ENCODE peak calls at places on chromosomes 7 and 10, in six cellular contexts. X is neural crest cell, Y is WTC11, T is ascending aorta, C is natural killer cell, F is colonic mucosa. R is an unnamed sample.

GRCh38 chr7:103380395-103381191 is 33.1 kb downstream of the PSMC2 start:
- DNase-seq in X (no peak), Y (no peak), T (no peak), C (no peak), F (no peak), R (no peak)

GRCh38 chr10:5814110-5815107 is 1.2 kb upstream of the GDI2 start:
- DNase-seq in X (no peak), Y (no peak), T (no peak), C (no peak), F (peak), R (no peak)

GRCh38 chr10:19930936-19931859 is 115.0 kb downstream of the PLXDC2 start:
- DNase-seq in X (no peak), Y (no peak), T (no peak), C (no peak), F (peak), R (no peak)

GRCh38 chr10:30688456-30688855 is 58.9 kb upstream of the LYZL2 start:
- DNase-seq in X (no peak), Y (no peak), T (no peak), C (no peak), F (no peak), R (no peak)

GRCh38 chr10:1084011-1084950 is 28.1 kb downstream of the WDR37 start:
- DNase-seq in X (no peak), Y (no peak), T (no peak), C (no peak), F (no peak), R (no peak)

GRCh38 chr7:159197066-159197975 is 52.7 kb upstream of the VIPR2 start:
- DNase-seq in X (no peak), Y (peak), T (no peak), C (no peak), F (peak), R (no peak)

GRCh38 chr10:38050212-38050611 is 39.7 kb downstream of the ZNF33A start:
- DNase-seq in X (no peak), Y (no peak), T (no peak), C (no peak), F (no peak), R (no peak)

GRCh38 chr10:3886191-3886590 is 101.2 kb upstream of the KLF6 start:
- DNase-seq in X (peak), Y (peak), T (no peak), C (no peak), F (no peak), R (no peak)

GRCh38 chr7:11858668-11859302 is 26.8 kb upstream of the THSD7A start:
- DNase-seq in X (no peak), Y (no peak), T (no peak), C (no peak), F (no peak), R (no peak)

GRCh38 chr7:151736403-151736909 is 140.5 kb downstream of the PRKAG2 start:
- DNase-seq in X (peak), Y (no peak), T (no peak), C (no peak), F (peak), R (no peak)

GRCh38 chr7:87876759-87877234 is 504 bp downstream of the DBF4 start:
- DNase-seq in X (peak), Y (peak), T (no peak), C (peak), F (peak), R (peak)

GRCh38 chr10:6062101-6062771 is at the start of gene IL2RA:
- DNase-seq in X (no peak), Y (no peak), T (no peak), C (peak), F (no peak), R (no peak)

GRCh38 chr7:148515237-148515636 is 75.3 kb upstream of the C7orf33 start:
- DNase-seq in X (no peak), Y (no peak), T (no peak), C (no peak), F (no peak), R (no peak)

GRCh38 chr10:118811675-118812392 is 57.1 kb upstream of the CACUL1 start:
- DNase-seq in X (no peak), Y (no peak), T (no peak), C (no peak), F (no peak), R (no peak)

GRCh38 chr10:131815366-131816156 is 85.2 kb upstream of the PPP2R2D start:
- DNase-seq in X (no peak), Y (no peak), T (no peak), C (no peak), F (no peak), R (no peak)

GRCh38 chr7:76340617-76341131 is 18.1 kb downstream of the YWHAG start:
- DNase-seq in X (no peak), Y (no peak), T (no peak), C (no peak), F (no peak), R (no peak)

GRCh38 chr7:12884856-12885440 is 197.5 kb downstream of the ARL4A start:
- DNase-seq in X (no peak), Y (no peak), T (no peak), C (no peak), F (no peak), R (no peak)

GRCh38 chr7:135877799-135878198 is 99.4 kb downstream of the MTPN start:
- DNase-seq in X (no peak), Y (no peak), T (no peak), C (no peak), F (no peak), R (no peak)

GRCh38 chr10:112435013-112435619 is 11.6 kb downstream of the ZDHHC6 start:
- DNase-seq in X (no peak), Y (no peak), T (no peak), C (no peak), F (no peak), R (no peak)

GRCh38 chr10:95339863-95340262 is 49.1 kb upstream of the PDLIM1 start:
- DNase-seq in X (no peak), Y (no peak), T (no peak), C (no peak), F (no peak), R (no peak)

GRCh38 chr7:139630643-139631519 is 107.4 kb downstream of the CLEC2L start:
- DNase-seq in X (no peak), Y (no peak), T (no peak), C (no peak), F (no peak), R (no peak)

GRCh38 chr7:49580000-49580399 is 193.4 kb upstream of the VWC2 start:
- DNase-seq in X (no peak), Y (peak), T (no peak), C (no peak), F (no peak), R (no peak)

GRCh38 chr7:100572281-100572948 is 1.3 kb downstream of the SAP25 start:
- DNase-seq in X (no peak), Y (no peak), T (no peak), C (no peak), F (no peak), R (no peak)

GRCh38 chr10:52621635-52622079 is 150.9 kb downstream of the MBL2 start:
- DNase-seq in X (no peak), Y (no peak), T (no peak), C (no peak), F (no peak), R (no peak)

GRCh38 chr7:158366346-158366745 is 221.3 kb downstream of the PTPRN2 start:
- DNase-seq in X (no peak), Y (no peak), T (no peak), C (no peak), F (no peak), R (peak)

GRCh38 chr7:106071999-106072714 is 40.0 kb downstream of the SYPL1 start:
- DNase-seq in X (no peak), Y (no peak), T (no peak), C (no peak), F (peak), R (no peak)

GRCh38 chr10:9331583-9332008 is 1277.1 kb downstream of the GATA3 start:
- DNase-seq in X (no peak), Y (no peak), T (no peak), C (no peak), F (no peak), R (no peak)

GRCh38 chr10:21535494-21535818 is 1.4 kb downstream of the MLLT10 start:
- DNase-seq in X (no peak), Y (no peak), T (no peak), C (no peak), F (no peak), R (no peak)

GRCh38 chr10:21532694-21533576 is 1.1 kb upstream of the MLLT10 start:
- DNase-seq in X (no peak), Y (no peak), T (no peak), C (no peak), F (no peak), R (no peak)

GRCh38 chr10:21531164-21531563 is 2.9 kb upstream of the MLLT10 start:
- DNase-seq in X (no peak), Y (no peak), T (no peak), C (no peak), F (no peak), R (no peak)

GRCh38 chr10:21534611-21535493 is 820 bp downstream of the MLLT10 start:
- DNase-seq in X (peak), Y (peak), T (no peak), C (peak), F (peak), R (peak)

DNA sequence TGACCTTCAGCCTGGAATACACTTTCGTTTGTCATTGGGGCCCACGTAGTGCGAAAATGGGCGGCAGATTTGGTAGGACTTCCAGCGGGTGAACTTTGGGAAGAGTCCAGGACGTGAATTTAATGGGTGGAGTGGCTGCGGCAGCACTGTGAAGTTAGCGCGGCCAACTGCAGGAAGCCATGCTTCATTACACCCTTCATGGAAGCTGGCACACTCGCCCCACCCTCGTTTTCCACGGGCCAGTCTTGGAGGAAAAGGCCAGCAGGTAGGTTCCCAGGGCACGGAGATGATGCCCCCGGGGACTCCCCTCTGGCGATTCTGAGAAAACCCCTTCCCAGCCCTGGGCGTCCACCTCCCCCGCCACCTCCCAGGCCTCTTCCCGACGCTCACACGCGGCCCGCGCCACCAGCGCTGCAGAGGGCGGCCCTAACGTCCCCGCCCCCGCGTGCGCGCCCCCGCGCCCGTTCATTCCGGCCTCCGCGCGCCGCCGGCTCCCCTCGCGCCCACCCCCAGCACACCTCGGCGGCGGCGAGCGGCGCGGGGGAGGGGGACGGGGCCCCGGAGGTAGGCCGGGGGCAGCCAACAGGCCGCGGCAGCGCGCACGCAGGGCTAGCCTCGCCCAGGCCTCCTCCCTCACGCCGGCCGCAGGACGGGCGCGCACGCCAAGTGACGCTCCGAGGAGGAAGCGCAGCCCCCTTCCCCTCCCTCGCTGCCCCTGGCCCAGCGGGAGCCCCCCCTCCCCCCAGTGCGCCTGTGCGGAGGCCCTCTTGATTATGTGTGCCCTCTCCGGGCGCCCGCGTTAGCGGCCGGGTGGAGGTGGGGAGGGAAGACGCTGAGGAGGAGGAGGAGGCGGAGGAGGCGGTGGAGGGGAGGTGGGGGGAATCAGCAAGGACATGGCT is at the start of gene MLLT10:
- DNase-seq in X (peak), Y (peak), T (peak), C (peak), F (peak), R (peak)
- TF ChIP-seq CTCF in X (peak), Y (no peak), T (peak), C (peak), F (no peak), R (peak)

GRCh38 chr10:63722537-63722936 is 201.3 kb downstream of the REEP3 start:
- DNase-seq in X (no peak), Y (no peak), T (no peak), C (no peak), F (no peak), R (no peak)

GRCh38 chr10:63723741-63724140 is 202.5 kb downstream of the REEP3 start:
- DNase-seq in X (no peak), Y (no peak), T (no peak), C (no peak), F (no peak), R (no peak)

GRCh38 chr10:63723320-63723719 is 202.1 kb downstream of the REEP3 start:
- DNase-seq in X (no peak), Y (no peak), T (no peak), C (no peak), F (no peak), R (no peak)

GRCh38 chr10:63726883-63727282 is 205.7 kb downstream of the REEP3 start:
- DNase-seq in X (no peak), Y (no peak), T (no peak), C (no peak), F (no peak), R (no peak)

DNA sequence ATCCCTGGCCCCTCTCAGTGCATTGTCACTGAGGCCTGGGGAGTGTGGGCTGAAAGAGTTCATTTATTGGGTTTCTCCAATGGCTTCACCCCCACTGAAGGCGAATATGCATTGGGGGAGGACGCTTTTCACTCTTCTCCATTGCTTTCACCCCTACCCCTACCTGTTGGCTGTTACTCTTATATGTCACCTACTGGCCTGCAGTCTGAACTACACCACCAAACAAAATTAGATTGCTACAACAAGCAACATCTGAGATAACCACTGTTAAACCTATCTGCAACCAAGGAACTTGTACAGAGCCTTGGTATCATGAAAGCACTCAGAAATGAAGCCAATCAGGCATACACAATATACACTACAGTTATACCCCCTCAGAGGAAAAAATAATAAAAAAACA is 203.7 kb downstream of the REEP3 start:
- DNase-seq in X (no peak), Y (no peak), T (no peak), C (no peak), F (no peak), R (no peak)
- TF ChIP-seq CTCF in X (peak), Y (no peak), T (no peak), C (no peak), F (no peak), R (peak)

GRCh38 chr7:47195641-47196040 is 386.3 kb downstream of the TNS3 start:
- DNase-seq in X (no peak), Y (no peak), T (no peak), C (no peak), F (no peak), R (no peak)
- TF ChIP-seq CTCF in X (peak), Y (peak), T (no peak), C (no peak), F (no peak), R (peak)

GRCh38 chr7:80660939-80661338 is 22.5 kb downstream of the CD36 start:
- DNase-seq in X (no peak), Y (no peak), T (no peak), C (no peak), F (no peak), R (no peak)
- TF ChIP-seq CTCF in X (no peak), Y (no peak), T (no peak), C (no peak), F (no peak), R (no peak)

GRCh38 chr10:68301790-68302502 is 29.9 kb upstream of the HNRNPH3 start:
- DNase-seq in X (no peak), Y (no peak), T (no peak), C (no peak), F (no peak), R (no peak)
- TF ChIP-seq CTCF in X (peak), Y (peak), T (peak), C (peak), F (peak), R (peak)

GRCh38 chr10:128959746-128960145 is 507.3 kb upstream of the MGMT start:
- DNase-seq in X (no peak), Y (no peak), T (no peak), C (no peak), F (no peak), R (no peak)
- TF ChIP-seq CTCF in X (no peak), Y (no peak), T (no peak), C (no peak), F (no peak), R (no peak)

GRCh38 chr10:62616885-62617635 is 187.5 kb upstream of the ADO start:
- DNase-seq in X (no peak), Y (no peak), T (no peak), C (no peak), F (no peak), R (no peak)

GRCh38 chr10:62617702-62618451 is 186.6 kb upstream of the ADO start:
- DNase-seq in X (no peak), Y (no peak), T (no peak), C (no peak), F (no peak), R (no peak)

GRCh38 chr10:62610649-62611229 is 193.8 kb upstream of the ADO start:
- DNase-seq in X (peak), Y (peak), T (no peak), C (peak), F (peak), R (peak)

GRCh38 chr10:62613429-62613828 is 191.1 kb upstream of the ADO start:
- DNase-seq in X (no peak), Y (no peak), T (no peak), C (no peak), F (no peak), R (no peak)

GRCh38 chr10:62614389-62615157 is 189.9 kb upstream of the ADO start:
- DNase-seq in X (no peak), Y (no peak), T (no peak), C (no peak), F (no peak), R (peak)
- TF ChIP-seq CTCF in X (no peak), Y (no peak), T (no peak), C (no peak), F (no peak), R (no peak)

GRCh38 chr10:123140164-123140982 is 4.6 kb downstream of the HMX3 start:
- DNase-seq in X (no peak), Y (peak), T (no peak), C (no peak), F (no peak), R (no peak)
- TF ChIP-seq CTCF in X (peak), Y (no peak), T (no peak), C (no peak), F (no peak), R (no peak)

GRCh38 chr7:7765422-7765821 is 47.0 kb upstream of the RPA3 start:
- DNase-seq in X (no peak), Y (no peak), T (no peak), C (no peak), F (no peak), R (no peak)

GRCh38 chr7:7761974-7762769 is 43.8 kb upstream of the RPA3 start:
- DNase-seq in X (no peak), Y (no peak), T (no peak), C (no peak), F (no peak), R (no peak)

GRCh38 chr7:7761340-7761973 is 43.0 kb upstream of the RPA3 start:
- DNase-seq in X (no peak), Y (no peak), T (no peak), C (no peak), F (no peak), R (no peak)

GRCh38 chr7:7766671-7767070 is 48.3 kb upstream of the RPA3 start:
- DNase-seq in X (no peak), Y (no peak), T (no peak), C (no peak), F (no peak), R (no peak)

DNA sequence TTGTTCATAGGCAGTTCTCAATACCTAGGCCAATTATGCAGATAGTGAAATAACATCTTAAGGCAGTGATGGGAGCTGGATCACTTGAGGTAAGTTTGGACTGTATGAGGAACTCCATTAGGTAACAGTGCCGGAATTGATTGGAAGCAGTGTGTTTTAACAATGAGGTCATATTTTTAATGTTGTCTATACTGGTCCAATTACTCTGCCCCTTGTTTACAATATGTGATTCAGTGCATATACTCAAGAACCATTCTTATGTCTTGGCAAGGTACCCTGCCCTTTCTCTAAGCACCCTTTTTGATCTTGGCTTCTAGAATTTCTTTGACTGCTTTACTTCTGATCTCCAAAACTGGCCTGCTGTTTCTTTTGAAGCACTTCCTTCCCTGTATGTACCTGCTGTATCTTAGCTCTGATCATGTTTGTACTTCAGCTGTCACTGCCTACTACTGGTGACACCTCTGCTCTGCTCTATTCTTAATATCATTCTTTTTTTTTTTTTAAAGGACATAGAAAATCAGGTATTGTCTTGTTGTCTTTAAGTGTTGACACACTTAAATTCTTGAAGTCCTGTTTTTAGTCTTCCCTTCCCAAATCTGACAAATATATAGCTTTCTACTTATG is 46.2 kb upstream of the RPA3 start:
- DNase-seq in X (no peak), Y (no peak), T (no peak), C (no peak), F (no peak), R (no peak)
- TF ChIP-seq CTCF in X (no peak), Y (no peak), T (no peak), C (no peak), F (no peak), R (no peak)

GRCh38 chr10:97074256-97075145 is 111.3 kb downstream of the SLIT1 start:
- DNase-seq in X (no peak), Y (no peak), T (no peak), C (no peak), F (no peak), R (no peak)

GRCh38 chr10:97075961-97076525 is 109.7 kb downstream of the SLIT1 start:
- DNase-seq in X (no peak), Y (no peak), T (no peak), C (no peak), F (no peak), R (no peak)

GRCh38 chr10:97075421-97075820 is 110.3 kb downstream of the SLIT1 start:
- DNase-seq in X (no peak), Y (no peak), T (no peak), C (no peak), F (no peak), R (no peak)

GRCh38 chr10:97078280-97079156 is 107.2 kb downstream of the SLIT1 start:
- DNase-seq in X (no peak), Y (no peak), T (no peak), C (no peak), F (no peak), R (no peak)

GRCh38 chr10:97076781-97077180 is 109.0 kb downstream of the SLIT1 start:
- DNase-seq in X (no peak), Y (no peak), T (no peak), C (no peak), F (no peak), R (no peak)
- TF ChIP-seq CTCF in X (no peak), Y (no peak), T (no peak), C (no peak), F (no peak), R (no peak)

R was measured in CD14-positive monocyte.